ENCODE peak calls at places on chromosomes 2 and 18, in six cellular contexts. T is K562, K is GM12878, S is SK-N-SH, U is HepG2, Y is H1. P is an unnamed sample.

GRCh38 chr2:120536141-120536540 is 190.2 kb downstream of the INHBB start:
- DNase-seq in S (no peak), U (no peak), K (no peak), Y (no peak), T (no peak), P (no peak)

GRCh38 chr2:14634885-14635871 is 2.7 kb downstream of the LRATD1 start:
- DNase-seq in K (no peak), U (no peak), S (peak), Y (no peak), T (peak), P (no peak)

GRCh38 chr18:36412778-36413177 is 115.3 kb downstream of the FHOD3 start:
- DNase-seq in U (peak), Y (no peak), K (no peak), T (peak), S (peak), P (no peak)

GRCh38 chr18:40911041-40911440 is 1044.0 kb upstream of the PIK3C3 start:
- DNase-seq in K (no peak), Y (no peak), T (no peak), U (no peak), S (no peak), P (no peak)

GRCh38 chr2:25493207-25493606 is 151.5 kb upstream of the DNMT3A start:
- DNase-seq in K (no peak), U (no peak), Y (no peak), S (no peak), T (no peak), P (no peak)

GRCh38 chr2:35821675-35822074 is 533.9 kb upstream of the CRIM1 start:
- DNase-seq in U (no peak), S (no peak), K (no peak), T (no peak), Y (peak), P (no peak)

GRCh38 chr2:106192752-106193490 is 1.2 kb downstream of the UXS1 start:
- DNase-seq in K (peak), Y (no peak), S (peak), U (peak), T (peak), P (peak)

GRCh38 chr2:76953733-76954347 is 568.3 kb downstream of the LRRTM4 start:
- DNase-seq in S (peak), K (peak), T (peak), Y (no peak), U (peak), P (peak)

GRCh38 chr2:73176205-73176880 is 26.0 kb upstream of the NOTO start:
- DNase-seq in K (no peak), Y (no peak), T (no peak), U (peak), S (no peak), P (peak)

GRCh38 chr2:15369129-15369528 is 192.0 kb downstream of the NBAS start:
- DNase-seq in S (no peak), T (no peak), Y (no peak), U (no peak), K (no peak), P (no peak)

GRCh38 chr2:83054751-83055150 is 1404.3 kb downstream of the SUCLG1 start:
- DNase-seq in K (no peak), T (no peak), S (no peak), U (no peak), Y (no peak), P (no peak)

GRCh38 chr2:45275235-45275805 is 266.1 kb upstream of the SIX2 start:
- DNase-seq in U (peak), S (no peak), K (no peak), Y (no peak), T (no peak), P (no peak)

GRCh38 chr18:27709344-27709743 is 467.6 kb downstream of the CDH2 start:
- DNase-seq in S (no peak), T (no peak), Y (no peak), U (no peak), K (no peak), P (no peak)

GRCh38 chr18:63970803-63971191 is 916 bp downstream of the SERPINB8 start:
- DNase-seq in U (no peak), T (no peak), K (no peak), S (no peak), Y (no peak), P (no peak)

GRCh38 chr2:239397856-239398470 is 2.9 kb downstream of the HDAC4 start:
- DNase-seq in Y (no peak), K (no peak), U (no peak), T (no peak), S (no peak), P (no peak)

GRCh38 chr18:55264108-55264507 is 304.8 kb upstream of the CCDC68 start:
- DNase-seq in T (no peak), S (no peak), U (no peak), Y (no peak), K (no peak), P (no peak)

GRCh38 chr18:51537487-51537886 is 340.0 kb upstream of the MEX3C start:
- DNase-seq in K (peak), T (peak), S (peak), U (no peak), Y (peak), P (no peak)

GRCh38 chr2:127561371-127561770 is 25.9 kb downstream of the MYO7B start:
- DNase-seq in U (no peak), T (no peak), Y (no peak), K (no peak), S (no peak), P (no peak)

GRCh38 chr18:7090771-7091170 is 26.8 kb downstream of the LAMA1 start:
- DNase-seq in Y (no peak), K (no peak), S (no peak), U (no peak), T (no peak), P (no peak)

GRCh38 chr2:102839668-102840388 is 78.0 kb downstream of the TMEM182 start:
- DNase-seq in T (peak), S (peak), U (peak), Y (no peak), K (peak), P (no peak)

GRCh38 chr2:64654993-64655666 is 1.4 kb upstream of the SERTAD2 start:
- DNase-seq in U (peak), S (no peak), T (peak), K (no peak), Y (no peak), P (peak)

GRCh38 chr2:191748050-191748449 is 70.1 kb downstream of the NABP1 start:
- DNase-seq in Y (no peak), S (no peak), U (no peak), T (no peak), K (no peak), P (no peak)

GRCh38 chr2:232528746-232529445 is 2.9 kb downstream of the CHRND start:
- DNase-seq in T (no peak), Y (no peak), S (peak), K (no peak), U (no peak), P (no peak)

GRCh38 chr18:53754154-53754553 is 470.3 kb downstream of the MBD2 start:
- DNase-seq in U (no peak), T (no peak), Y (no peak), S (no peak), K (no peak), P (no peak)

GRCh38 chr18:11654736-11655604 is 34.1 kb upstream of the GNAL start:
- DNase-seq in U (no peak), Y (peak), T (peak), S (peak), K (no peak), P (peak)

GRCh38 chr2:57981369-57981768 is 65.2 kb upstream of the VRK2 start:
- DNase-seq in K (no peak), T (no peak), Y (no peak), S (no peak), U (no peak), P (no peak)

GRCh38 chr18:23503967-23504352 is 649 bp downstream of the RMC1 start:
- DNase-seq in K (no peak), T (no peak), Y (no peak), U (no peak), S (no peak), P (no peak)

GRCh38 chr2:205895981-205896655 is 189.9 kb downstream of the INO80D start:
- DNase-seq in Y (no peak), T (no peak), S (peak), K (no peak), U (no peak), P (no peak)

GRCh38 chr2:174605687-174606086 is 8.1 kb upstream of the WIPF1 start:
- DNase-seq in K (no peak), Y (no peak), S (no peak), T (no peak), U (no peak), P (no peak)

GRCh38 chr18:79393626-79394401 is 1.9 kb upstream of the NFATC1 start:
- DNase-seq in Y (no peak), T (peak), S (peak), U (peak), K (no peak), P (no peak)

GRCh38 chr2:43675646-43676321 is 445 bp downstream of the C1GALT1C1L start:
- DNase-seq in S (peak), K (no peak), T (no peak), Y (no peak), U (no peak), P (no peak)

GRCh38 chr2:222813177-222813843 is 47.5 kb upstream of the ACSL3 start:
- DNase-seq in T (no peak), Y (no peak), U (no peak), K (peak), S (no peak), P (no peak)

GRCh38 chr18:22666411-22666940 is 248.8 kb upstream of the CTAGE1 start:
- DNase-seq in S (no peak), K (no peak), Y (no peak), U (no peak), T (peak), P (no peak)

GRCh38 chr2:232843860-232844259 is 26.2 kb upstream of the SNORC start:
- DNase-seq in S (no peak), U (no peak), T (no peak), Y (no peak), K (no peak), P (peak)

GRCh38 chr2:113780472-113780871 is 24.0 kb upstream of the SLC35F5 start:
- DNase-seq in U (no peak), S (no peak), T (no peak), K (no peak), Y (no peak), P (no peak)

GRCh38 chr18:24987933-24988840 is 363.8 kb downstream of the ZNF521 start:
- DNase-seq in Y (no peak), T (no peak), K (no peak), S (no peak), U (no peak), P (no peak)

GRCh38 chr18:35968278-35968880 is 4.1 kb upstream of the RMP24 start:
- DNase-seq in K (no peak), S (no peak), T (no peak), U (no peak), Y (no peak), P (no peak)

GRCh38 chr2:181312515-181312927 is 144.7 kb upstream of the ITGA4 start:
- DNase-seq in T (no peak), K (peak), Y (no peak), U (no peak), S (no peak), P (no peak)

DNA sequence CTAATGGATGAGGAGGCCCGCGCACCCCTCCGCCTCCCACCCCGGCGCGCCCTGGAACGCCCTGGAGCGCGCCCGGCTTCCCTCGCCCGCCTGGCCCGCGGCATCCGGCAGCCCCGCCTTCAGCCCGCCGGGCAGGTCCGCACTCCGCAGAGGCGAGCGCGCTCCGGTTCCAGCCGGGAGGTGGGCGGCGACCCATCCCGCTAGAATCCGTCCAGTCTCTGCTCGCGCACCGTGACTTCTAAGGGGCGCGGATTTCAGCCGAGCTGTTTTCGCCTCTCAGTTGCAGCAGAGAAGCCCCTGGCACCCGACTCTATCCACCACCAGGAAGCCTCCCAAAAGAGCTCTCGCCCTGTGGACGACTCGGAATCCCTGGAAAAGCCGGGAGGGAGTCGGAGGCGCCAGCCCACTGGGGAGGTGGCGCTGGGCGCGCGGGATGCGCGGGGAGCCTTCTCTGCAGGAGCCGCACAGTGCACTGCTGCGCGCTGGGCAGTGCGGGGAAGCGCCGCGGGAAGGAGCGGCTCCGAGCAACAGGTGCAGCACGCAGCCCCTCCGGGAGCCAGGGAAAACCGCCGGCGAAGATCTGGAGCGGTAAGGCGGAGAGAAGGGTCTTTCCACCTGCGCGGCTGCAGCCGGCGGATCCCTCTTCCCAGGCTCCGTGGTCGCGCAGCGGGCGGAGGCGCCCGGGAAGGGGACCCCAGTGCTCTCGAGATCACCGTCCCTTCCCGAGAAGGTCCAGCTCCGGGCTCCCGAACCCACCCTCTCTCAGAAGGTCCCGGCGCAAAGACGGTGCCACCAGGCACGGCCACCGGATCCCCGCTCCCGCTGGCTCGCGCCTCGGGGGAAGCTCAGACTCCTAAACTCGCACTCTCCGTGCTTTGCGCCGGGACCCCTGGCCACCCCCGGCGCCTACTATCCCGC is at the start of gene GALR1:
- DNase-seq in K (no peak), Y (no peak), U (no peak), T (no peak), S (peak), P (no peak)
- TF ChIP-seq GABPA in K (no peak), Y (no peak), U (no peak), T (no peak), S (no peak), P (no peak)

GRCh38 chr2:109594246-109594900 is 19.4 kb downstream of the SEPTIN10 start:
- DNase-seq in U (no peak), K (no peak), Y (no peak), T (no peak), S (no peak), P (no peak)
- H3K27ac ChIP-seq in U (no peak), K (no peak), Y (no peak), T (no peak), S (no peak), P (no peak)

GRCh38 chr2:142853912-142854311 is 23.6 kb upstream of the KYNU start:
- DNase-seq in K (no peak), S (no peak), Y (no peak), U (no peak), T (no peak), P (no peak)
- H3K4me3 ChIP-seq in K (no peak), S (no peak), Y (no peak), U (no peak), T (no peak), P (no peak)

GRCh38 chr2:39515897-39516346 is 78.8 kb upstream of the MAP4K3 start:
- DNase-seq in K (no peak), U (peak), S (no peak), Y (no peak), T (no peak), P (no peak)
- TF ChIP-seq GABPA in K (no peak), U (no peak), S (no peak), Y (no peak), T (no peak), P (no peak)

GRCh38 chr2:8540552-8541055 is 141.3 kb upstream of the ID2 start:
- DNase-seq in Y (no peak), T (no peak), U (no peak), K (no peak), S (no peak), P (no peak)
- H3K27ac ChIP-seq in Y (no peak), T (no peak), U (no peak), K (no peak), S (peak), P (peak)

GRCh38 chr2:219286436-219287115 is 7.4 kb downstream of the DNAJB2 start:
- DNase-seq in T (no peak), U (no peak), S (no peak), Y (no peak), K (no peak), P (no peak)
- H3K4me3 ChIP-seq in T (no peak), U (no peak), S (no peak), Y (no peak), K (no peak), P (no peak)

GRCh38 chr18:76618721-76619120 is 123.7 kb upstream of the ZNF516 start:
- DNase-seq in T (no peak), U (no peak), Y (no peak), S (no peak), K (no peak), P (no peak)

GRCh38 chr18:76621782-76622495 is 126.9 kb upstream of the ZNF516 start:
- DNase-seq in Y (no peak), K (no peak), T (no peak), S (no peak), U (no peak), P (no peak)

GRCh38 chr18:76619342-76620315 is 124.6 kb upstream of the ZNF516 start:
- DNase-seq in T (peak), U (no peak), S (no peak), Y (no peak), K (no peak), P (peak)

GRCh38 chr18:76621184-76621583 is 126.1 kb upstream of the ZNF516 start:
- DNase-seq in T (no peak), U (no peak), S (no peak), Y (no peak), K (no peak), P (no peak)

DNA sequence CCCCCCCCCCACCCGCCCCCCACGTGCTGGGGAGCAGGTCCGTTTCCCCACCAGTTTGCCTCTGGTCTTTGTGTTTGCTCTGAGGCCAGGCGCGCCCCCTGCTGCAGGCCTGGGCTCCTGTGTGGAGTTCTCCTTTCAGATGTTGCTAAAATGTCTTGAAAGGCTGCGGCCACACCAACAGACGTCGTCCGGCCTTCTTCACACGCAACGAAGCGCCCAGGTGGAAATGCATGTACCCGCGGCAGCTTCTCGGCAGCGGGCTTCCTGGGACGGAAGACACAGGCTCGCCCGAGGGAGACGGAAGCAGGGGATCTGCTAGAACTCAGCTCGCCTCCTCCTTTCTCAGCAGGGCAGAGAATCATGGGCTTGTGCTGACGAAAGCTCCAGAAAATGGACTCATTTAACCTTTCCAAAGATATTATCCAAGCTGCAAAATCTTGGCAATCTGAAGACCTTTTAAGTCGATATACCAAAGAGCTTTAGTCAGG is 125.3 kb upstream of the ZNF516 start:
- DNase-seq in Y (no peak), K (peak), S (no peak), U (no peak), T (peak), P (peak)
- TF ChIP-seq GABPA in Y (no peak), K (no peak), S (no peak), U (no peak), T (no peak), P (peak)

DNA sequence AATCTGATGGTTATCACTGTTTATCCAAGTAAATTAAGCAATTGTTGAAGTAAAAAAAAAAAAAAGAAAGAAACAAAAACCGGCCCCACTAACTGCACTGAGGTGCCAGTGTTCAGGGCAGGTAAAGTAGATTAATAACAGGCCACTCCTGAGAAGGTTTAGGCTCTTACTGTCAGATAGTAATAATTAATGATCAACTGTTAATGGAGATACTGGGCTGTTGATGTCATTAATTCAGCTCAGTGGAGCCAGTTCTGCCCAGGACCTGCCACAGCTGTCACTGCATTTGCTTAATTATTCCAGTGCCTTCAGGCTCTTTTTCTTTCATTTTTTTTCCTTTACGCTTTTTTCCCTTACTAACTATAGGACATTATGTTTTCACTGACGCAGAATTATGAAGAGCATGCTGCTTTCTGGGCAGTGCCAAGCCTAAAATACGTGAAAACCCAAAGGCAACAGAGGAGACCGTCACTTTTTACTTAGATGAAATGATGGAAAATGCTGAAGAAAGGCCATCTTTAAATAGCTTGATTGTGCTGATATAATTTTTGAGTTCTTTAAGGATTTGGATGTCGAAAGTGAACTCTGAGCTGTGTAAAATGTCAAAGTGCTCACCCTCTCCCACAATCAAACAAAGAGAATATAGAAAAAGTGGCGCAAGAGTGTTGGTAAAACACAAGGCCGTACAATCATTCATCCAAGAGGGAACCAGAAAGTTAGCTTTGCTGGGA is 191.8 kb upstream of the ZEB2 start:
- DNase-seq in Y (no peak), T (no peak), S (peak), U (no peak), K (no peak), P (no peak)
- H3K27ac ChIP-seq in Y (peak), T (no peak), S (peak), U (no peak), K (no peak), P (no peak)

GRCh38 chr2:157421964-157422363 is 21.9 kb downstream of the CYTIP start:
- DNase-seq in U (no peak), T (no peak), Y (no peak), K (no peak), S (no peak), P (no peak)
- H3K4me3 ChIP-seq in U (no peak), T (no peak), Y (no peak), K (no peak), S (no peak), P (no peak)

DNA sequence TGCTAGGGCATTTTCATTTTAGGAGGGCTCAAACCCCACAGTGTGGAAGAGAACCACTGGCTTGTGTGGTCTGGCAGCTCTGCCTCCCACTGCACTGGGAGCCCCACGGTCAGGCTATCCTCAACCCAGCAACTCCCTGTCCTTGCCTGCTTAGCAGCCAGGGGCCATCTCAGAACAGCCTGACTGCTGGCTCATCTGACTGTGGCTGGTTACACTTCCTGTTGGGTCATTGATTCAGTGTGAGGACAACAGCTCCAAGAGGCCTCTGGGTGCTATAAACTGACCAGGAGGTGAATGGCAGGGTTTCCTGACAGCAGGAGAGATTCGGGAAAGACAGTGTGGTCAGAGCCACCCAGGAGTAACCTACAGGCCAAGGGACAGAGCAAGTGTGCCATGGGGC is 40.1 kb downstream of the AMER3 start:
- DNase-seq in S (no peak), Y (no peak), U (no peak), K (no peak), T (no peak), P (no peak)
- TF ChIP-seq GABPA in S (no peak), Y (no peak), U (no peak), K (no peak), T (no peak), P (no peak)